ENCODE peak calls at places on chromosomes 16 and 17, in four cellular contexts. J, T, M and Y are unnamed samples.

GRCh38 chr16:1338119-1338730 is 4.8 kb downstream of the BAIAP3 start:
- DNase-seq in M (peak; percentile 72), T (peak; percentile 46), J (no peak), Y (no peak)

GRCh38 chr16:5615868-5616642 is 518.5 kb upstream of the EEF2KMT start:
- DNase-seq in J (no peak), M (peak; percentile 50), T (peak; percentile 70), Y (no peak)

GRCh38 chr16:11857161-11857560 is 5.8 kb upstream of the RSL1D1 start:
- DNase-seq in M (no peak), J (peak; percentile 60), T (no peak), Y (peak; percentile 66)

GRCh38 chr16:55437627-55438026 is 41.4 kb upstream of the MMP2 start:
- DNase-seq in T (no peak), J (peak; percentile 35), M (no peak), Y (peak; percentile 65)

GRCh38 chr16:84455031-84455430 is 49.4 kb downstream of the MEAK7 start:
- DNase-seq in J (no peak), T (no peak), M (no peak), Y (no peak)

GRCh38 chr16:58027341-58028167 is 2.0 kb downstream of the MMP15 start:
- DNase-seq in T (no peak), J (peak; percentile 17), M (peak; percentile 59), Y (no peak)

GRCh38 chr16:1677339-1677738 is 740 bp upstream of the JPT2 start:
- DNase-seq in T (no peak), J (no peak), M (no peak), Y (no peak)

GRCh38 chr16:19766554-19766884 is 48.4 kb downstream of the IQCK start:
- DNase-seq in J (no peak), M (no peak), T (no peak), Y (no peak)

GRCh38 chr17:57906910-57907309 is 48.3 kb downstream of the CUEDC1 start:
- DNase-seq in M (no peak), J (no peak), T (peak; percentile 57), Y (peak; percentile 19)

GRCh38 chr17:15468142-15468541 is 721 bp upstream of the CDRT4 start:
- DNase-seq in T (no peak), M (no peak), J (no peak), Y (no peak)

GRCh38 chr17:62797959-62798358 is 10.2 kb downstream of the MARCHF10 start:
- DNase-seq in M (no peak), J (peak; percentile 45), T (no peak), Y (peak; percentile 62)

GRCh38 chr16:88716201-88716600 is 9.9 kb downstream of the CTU2 start:
- DNase-seq in T (no peak), J (no peak), M (no peak), Y (no peak)

GRCh38 chr17:82003411-82004381 is 19.0 kb downstream of the CENPX start:
- DNase-seq in M (no peak), J (peak; percentile 89), T (no peak), Y (peak; percentile 97)

GRCh38 chr17:80944326-80944725 is 47.3 kb upstream of the CHMP6 start:
- DNase-seq in M (no peak), J (no peak), T (no peak), Y (no peak)

GRCh38 chr17:3911271-3912053 is 4.8 kb downstream of the P2RX1 start:
- DNase-seq in J (no peak), M (no peak), T (no peak), Y (no peak)

GRCh38 chr17:81248649-81249048 is 9.5 kb downstream of the NDUFAF8 start:
- DNase-seq in T (no peak), M (no peak), J (no peak), Y (no peak)

GRCh38 chr17:35052780-35053179 is 10.7 kb downstream of the RFFL start:
- DNase-seq in J (no peak), T (no peak), M (no peak), Y (no peak)

GRCh38 chr17:48799069-48799710 is 17.8 kb downstream of the TTLL6 start:
- DNase-seq in T (no peak), J (no peak), M (no peak), Y (no peak)

GRCh38 chr17:33561935-33562334 is 268.8 kb upstream of the ASIC2 start:
- DNase-seq in J (no peak), T (no peak), M (no peak), Y (no peak)

GRCh38 chr17:19897901-19898300 is 30.2 kb upstream of the ULK2 start:
- DNase-seq in J (peak; percentile 90), T (no peak), M (no peak), Y (peak; percentile 88)

GRCh38 chr17:18859256-18859655 is 1.3 kb downstream of the PRPSAP2 start:
- DNase-seq in M (no peak), J (peak; percentile 43), T (no peak), Y (peak; percentile 32)

GRCh38 chr16:77298638-77299360 is 99.6 kb downstream of the SYCE1L start:
- DNase-seq in T (no peak), J (peak; percentile 93), M (no peak), Y (peak; percentile 98)

GRCh38 chr16:14181371-14182050 is 110.4 kb downstream of the MRTFB start:
- DNase-seq in J (peak; percentile 89), M (no peak), T (no peak), Y (peak; percentile 95)